ENCODE peak calls at places on chromosomes 6 and 20, in four cellular contexts. L is IMR-90, T is tibial nerve, R is gastrocnemius medialis. N is an unnamed sample.
A peak's percentile ranks its signal among the peaks of the same experiment; 100 is the strongest.

GRCh38 chr6:43033874-43034273 is 12.5 kb downstream of the RRP36 start:
- DNase-seq in R (no peak), T (no peak), L (no peak), N (no peak)

GRCh38 chr20:13142143-13142542 is 78.9 kb upstream of the ISM1 start:
- DNase-seq in R (no peak), T (no peak), L (no peak), N (no peak)

GRCh38 chr6:15076565-15076964 is 169.3 kb upstream of the JARID2 start:
- DNase-seq in L (no peak), T (no peak), R (no peak), N (no peak)

GRCh38 chr6:158361961-158362634 is 49.8 kb downstream of the TULP4 start:
- DNase-seq in L (peak; percentile 58), T (no peak), R (no peak), N (no peak)

GRCh38 chr6:165881812-165882211 is 218.8 kb upstream of the PDE10A start:
- DNase-seq in R (no peak), T (no peak), L (no peak), N (no peak)

GRCh38 chr6:132247381-132248159 is 153.7 kb downstream of the MOXD1 start:
- DNase-seq in L (peak; percentile 78), T (no peak), R (no peak), N (no peak)

GRCh38 chr6:28634758-28635546 is 109.3 kb downstream of the GPX5 start:
- DNase-seq in R (no peak), L (no peak), T (no peak), N (no peak)

GRCh38 chr6:28814032-28814976 is 109.5 kb downstream of the TRIM27 start:
- DNase-seq in R (no peak), T (no peak), L (no peak), N (no peak)

GRCh38 chr6:73624896-73625295 is 28.9 kb downstream of the SLC17A5 start:
- DNase-seq in T (no peak), R (no peak), L (no peak), N (no peak)

GRCh38 chr6:30689022-30689865 is 1.5 kb downstream of the NRM start:
- DNase-seq in L (no peak), T (no peak), R (no peak), N (peak; percentile 35)

GRCh38 chr20:35048739-35049138 is 43.9 kb downstream of the TRPC4AP start:
- DNase-seq in T (no peak), L (no peak), R (no peak), N (no peak)

GRCh38 chr6:15287670-15288069 is 41.8 kb downstream of the JARID2 start:
- DNase-seq in L (no peak), R (no peak), T (no peak), N (no peak)

GRCh38 chr20:60046436-60046835 is 88.2 kb downstream of the CDH26 start:
- DNase-seq in T (no peak), L (no peak), R (no peak), N (no peak)

GRCh38 chr20:34581341-34582189 is 23.0 kb downstream of the MAP1LC3A start:
- DNase-seq in R (no peak), T (no peak), L (peak; percentile 70), N (no peak)

GRCh38 chr20:64053841-64054661 is 4.6 kb upstream of the SOX18 start:
- DNase-seq in T (no peak), L (no peak), R (no peak), N (no peak)

GRCh38 chr6:397604-398003 is 6.1 kb downstream of the IRF4 start:
- DNase-seq in L (no peak), T (no peak), R (no peak), N (no peak)

GRCh38 chr6:150919938-150920337 is 54.4 kb downstream of the MTHFD1L start:
- DNase-seq in T (no peak), R (no peak), L (no peak), N (no peak)

GRCh38 chr6:1593286-1593957 is 16.3 kb upstream of the FOXC1 start:
- DNase-seq in R (no peak), T (no peak), L (no peak), N (no peak)

GRCh38 chr6:155132617-155133016 is 131.2 kb upstream of the CLDN20 start:
- DNase-seq in T (no peak), R (no peak), L (no peak), N (no peak)

GRCh38 chr6:122666418-122666817 is 56.2 kb downstream of the PKIB start:
- DNase-seq in R (no peak), L (no peak), T (no peak), N (no peak)

GRCh38 chr20:1894471-1894950 is 696 bp upstream of the SIRPA start:
- DNase-seq in R (no peak), T (no peak), L (peak; percentile 59), N (peak; percentile 78)

GRCh38 chr6:152943260-152943897 is 39.5 kb downstream of the FBXO5 start:
- DNase-seq in L (no peak), T (no peak), R (no peak), N (no peak)

GRCh38 chr6:83853178-83853967 is at the start of gene RIPPLY2:
- DNase-seq in R (no peak), T (no peak), L (peak; percentile 20), N (no peak)

GRCh38 chr6:44775121-44775520 is 387.6 kb downstream of the CDC5L start:
- DNase-seq in T (no peak), L (no peak), R (no peak), N (no peak)

GRCh38 chr20:59810376-59811187 is 122.9 kb downstream of the SYCP2 start:
- DNase-seq in T (no peak), L (no peak), R (no peak), N (no peak)

GRCh38 chr6:64459411-64459810 is 823.8 kb downstream of the PHF3 start:
- DNase-seq in R (no peak), T (no peak), L (no peak), N (no peak)

GRCh38 chr20:63972312-63973159 is 2.8 kb upstream of the ZNF512B start:
- DNase-seq in T (no peak), R (peak; percentile 12), L (no peak), N (peak; percentile 28)

GRCh38 chr6:170297577-170298330 is 6.9 kb upstream of the DLL1 start:
- DNase-seq in L (no peak), T (no peak), R (no peak), N (no peak)

GRCh38 chr6:56324396-56324795 is 77.0 kb upstream of the COL21A1 start:
- DNase-seq in R (no peak), T (no peak), L (no peak), N (no peak)

GRCh38 chr6:7122684-7123083 is 14.9 kb downstream of the RREB1 start:
- DNase-seq in T (no peak), L (no peak), R (no peak), N (no peak)

GRCh38 chr6:7126759-7127158 is 19.0 kb downstream of the RREB1 start:
- DNase-seq in T (no peak), R (no peak), L (no peak), N (no peak)

GRCh38 chr6:7124114-7124513 is 16.4 kb downstream of the RREB1 start:
- DNase-seq in T (no peak), R (no peak), L (no peak), N (no peak)

GRCh38 chr6:7124631-7125030 is 16.9 kb downstream of the RREB1 start:
- DNase-seq in R (no peak), T (no peak), L (peak; percentile 57), N (no peak)

DNA sequence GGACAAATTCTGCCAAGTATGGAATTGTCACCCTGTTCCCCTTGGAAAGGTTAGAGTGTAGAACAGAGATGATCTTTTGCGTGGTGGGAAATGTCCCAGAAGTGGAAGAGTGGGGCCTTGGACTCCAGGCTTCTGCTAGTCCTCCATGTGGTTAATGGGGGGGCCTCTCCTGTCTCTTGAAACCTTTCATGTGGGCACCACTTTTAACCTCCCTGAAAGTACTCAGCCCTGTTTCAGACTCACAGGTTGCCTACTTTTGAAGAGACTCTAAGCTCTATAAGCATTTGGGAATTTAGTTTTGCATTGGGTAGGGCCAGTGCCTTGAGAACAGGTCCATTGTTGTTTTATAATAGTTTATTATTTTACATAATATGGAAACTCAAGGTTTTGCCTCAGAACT is 17.5 kb downstream of the RREB1 start:
- DNase-seq in L (no peak), T (no peak), R (no peak), N (no peak)
- H3K4me1 ChIP-seq in L (peaks cover 9% of the 10 kb centered on the region), T (no peaks in the 10 kb centered on the region), R (peaks cover 40% of the 10 kb centered on the region), N (peaks cover 6% of the 10 kb centered on the region)

GRCh38 chr6:148749678-148750077 is 2.8 kb downstream of the UST start:
- DNase-seq in L (no peak), R (no peak), T (no peak), N (no peak)

GRCh38 chr6:148747145-148747492 is 289 bp downstream of the UST start:
- DNase-seq in R (peak; percentile 29), T (peak; percentile 44), L (peak; percentile 42), N (peak; percentile 78)

GRCh38 chr6:148746363-148747144 is at the start of gene UST:
- DNase-seq in R (peak; percentile 78), T (peak; percentile 76), L (peak; percentile 95), N (peak; percentile 90)

GRCh38 chr6:148745926-148746325 is 904 bp upstream of the UST start:
- DNase-seq in R (no peak), T (no peak), L (no peak), N (no peak)

DNA sequence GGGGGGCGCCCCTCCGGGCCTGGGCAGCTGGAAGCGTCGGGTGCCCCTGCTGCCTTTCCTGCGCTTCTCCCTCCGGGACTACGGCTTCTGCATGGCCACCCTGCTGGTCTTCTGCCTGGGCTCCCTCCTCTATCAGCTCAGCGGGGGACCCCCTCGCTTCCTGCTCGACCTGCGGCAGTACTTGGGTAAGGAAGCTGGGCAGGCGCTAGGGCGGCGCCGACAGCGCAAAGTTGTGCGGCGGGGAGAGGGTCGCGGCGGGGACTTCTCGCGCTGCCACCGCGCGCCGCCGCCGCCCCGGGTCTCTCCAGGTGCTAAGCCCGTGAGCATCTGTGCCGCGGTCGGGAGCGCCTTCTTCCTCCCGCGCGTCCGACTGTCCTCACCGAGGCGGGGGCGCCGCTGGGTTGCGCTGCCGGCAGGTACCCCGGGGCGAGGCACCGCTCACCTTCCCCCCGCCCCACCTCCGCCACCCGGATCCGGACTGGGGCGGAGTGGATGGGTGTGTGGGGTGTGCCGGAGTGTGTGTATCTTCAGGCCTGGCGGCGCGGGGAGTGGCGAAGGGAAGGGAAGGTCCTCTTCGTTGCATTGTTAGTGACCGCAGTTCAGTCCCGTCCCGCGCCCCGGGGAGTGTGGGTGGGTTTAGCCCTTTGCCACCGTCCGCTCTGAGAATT is 797 bp downstream of the UST start:
- DNase-seq in L (peak; percentile 21), R (peak; percentile 14), T (peak; percentile 36), N (peak; percentile 55)
- TF ChIP-seq CTCF in L (peak; percentile 6), R (no peak), T (no peak), N (no peak)

GRCh38 chr20:49981218-49982071 is 1.3 kb upstream of the SNAI1 start:
- DNase-seq in R (no peak), L (no peak), T (no peak), N (no peak)
- H3K4me1 ChIP-seq in R (peaks cover 38% of the 10 kb centered on the region), L (peaks cover 17% of the 10 kb centered on the region), T (no peaks in the 10 kb centered on the region), N (peaks cover 14% of the 10 kb centered on the region)

GRCh38 chr20:48814633-48815032 is 13.2 kb downstream of the PREX1 start:
- DNase-seq in L (no peak), R (no peak), T (no peak), N (no peak)

GRCh38 chr20:48812600-48813445 is 15.0 kb downstream of the PREX1 start:
- DNase-seq in R (no peak), T (no peak), L (no peak), N (no peak)

GRCh38 chr20:48815537-48815936 is 12.3 kb downstream of the PREX1 start:
- DNase-seq in R (no peak), T (no peak), L (no peak), N (no peak)

GRCh38 chr20:48813930-48814546 is 13.8 kb downstream of the PREX1 start:
- DNase-seq in R (no peak), L (no peak), T (no peak), N (no peak)

DNA sequence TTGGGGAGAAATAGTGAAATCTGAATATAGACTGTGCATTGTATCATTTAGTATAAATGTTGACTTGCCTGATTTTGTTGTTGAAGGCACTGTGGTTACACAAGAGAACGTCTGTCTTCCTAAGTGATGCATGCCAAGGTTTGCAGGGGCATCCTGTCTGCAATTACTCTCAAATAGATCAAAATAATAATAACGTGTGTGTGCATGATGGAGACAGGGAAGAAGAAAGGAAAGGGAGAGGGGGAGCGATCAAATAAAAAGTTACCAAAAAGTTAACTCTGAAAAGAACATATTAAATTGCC is 14.4 kb downstream of the PREX1 start:
- DNase-seq in T (no peak), L (no peak), R (no peak), N (no peak)
- TF ChIP-seq CTCF in T (no peak), L (no peak), R (no peak), N (no peak)

N was measured in ovary.